ENCODE peak calls at places on chromosome 14, in four cellular contexts. O is HCT116, U is hepatocyte, J is psoas muscle. B is an unnamed sample.

GRCh38 chr14:24360281-24360680 is 7.7 kb upstream of the NFATC4 start:
- DNase-seq in J (no peak), U (no peak), O (no peak), B (no peak)

GRCh38 chr14:59098377-59098776 is 90.1 kb upstream of the DAAM1 start:
- DNase-seq in O (no peak), J (no peak), U (peak; percentile 33), B (peak; percentile 47)

GRCh38 chr14:23562822-23563472 is 4.6 kb downstream of the AP1G2 start:
- DNase-seq in J (no peak), O (no peak), U (peak; percentile 73), B (peak; percentile 67)

GRCh38 chr14:59321184-59321952 is 132.9 kb downstream of the DAAM1 start:
- DNase-seq in U (no peak), J (no peak), O (no peak), B (no peak)

GRCh38 chr14:70808023-70808401 is 1.3 kb downstream of the MAP3K9 start:
- DNase-seq in O (peak; percentile 59), U (peak; percentile 57), J (no peak), B (peak; percentile 72)

GRCh38 chr14:70808402-70809237 is 693 bp downstream of the MAP3K9 start:
- DNase-seq in J (peak; percentile 57), U (peak; percentile 63), O (no peak), B (peak; percentile 46)

GRCh38 chr14:74974364-74975058 is 19.1 kb upstream of the PGF start:
- DNase-seq in J (peak; percentile 88), U (no peak), O (no peak), B (peak; percentile 70)

GRCh38 chr14:93156693-93157369 is 27.9 kb downstream of the MOAP1 start:
- DNase-seq in O (no peak), J (no peak), U (no peak), B (no peak)

GRCh38 chr14:70947739-70948138 is 40.5 kb downstream of the PCNX1 start:
- DNase-seq in U (no peak), J (no peak), O (no peak), B (peak; percentile 28)

GRCh38 chr14:81537193-81537592 is 3.5 kb upstream of the SEL1L start:
- DNase-seq in J (no peak), U (no peak), O (no peak), B (peak; percentile 48)

GRCh38 chr14:57987051-57987450 is 121.2 kb upstream of the SLC35F4 start:
- DNase-seq in O (no peak), J (no peak), U (no peak), B (no peak)

GRCh38 chr14:33210304-33210703 is 271.6 kb downstream of the NPAS3 start:
- DNase-seq in J (no peak), O (no peak), U (peak; percentile 38), B (peak; percentile 31)

GRCh38 chr14:95291859-95292542 is 27.7 kb downstream of the CLMN start:
- DNase-seq in J (peak; percentile 81), U (no peak), O (peak; percentile 21), B (no peak)

GRCh38 chr14:56635041-56635440 is 55.4 kb downstream of the TMEM260 start:
- DNase-seq in J (no peak), O (no peak), U (no peak), B (no peak)

GRCh38 chr14:42222924-42223471 is 616.3 kb downstream of the LRFN5 start:
- DNase-seq in U (peak; percentile 11), J (no peak), O (no peak), B (no peak)

GRCh38 chr14:22448905-22449611 is 140.0 kb downstream of the DAD1 start:
- DNase-seq in U (no peak), J (peak; percentile 61), O (no peak), B (no peak)

GRCh38 chr14:55921516-55921915 is 196.7 kb upstream of the PELI2 start:
- DNase-seq in U (no peak), O (no peak), J (no peak), B (no peak)

GRCh38 chr14:94532462-94532861 is 23.2 kb upstream of the SERPINA12 start:
- DNase-seq in O (no peak), J (no peak), U (no peak), B (no peak)

GRCh38 chr14:72476657-72477499 is 417.0 kb downstream of the DPF3 start:
- DNase-seq in J (no peak), O (peak; percentile 76), U (peak; percentile 20), B (no peak)

GRCh38 chr14:24816011-24816928 is 182.3 kb upstream of the GZMB start:
- DNase-seq in O (no peak), U (peak; percentile 67), J (no peak), B (peak; percentile 44)

GRCh38 chr14:64801046-64801445 is 78.7 kb downstream of the SPTB start:
- DNase-seq in O (no peak), U (no peak), J (no peak), B (no peak)

GRCh38 chr14:102490456-102490855 is 19.1 kb downstream of the ANKRD9 start:
- DNase-seq in J (no peak), U (peak; percentile 3), O (no peak), B (no peak)

GRCh38 chr14:39034481-39035296 is 68.3 kb downstream of the SEC23A start:
- DNase-seq in O (no peak), J (no peak), U (peak; percentile 48), B (no peak)

GRCh38 chr14:49942090-49942489 is 49.2 kb downstream of the ARF6 start:
- DNase-seq in O (no peak), J (no peak), U (no peak), B (no peak)

GRCh38 chr14:50791201-50791600 is 39.8 kb downstream of the NIN start:
- DNase-seq in U (no peak), O (no peak), J (no peak), B (no peak)

GRCh38 chr14:104680806-104681688 is 8.4 kb upstream of the INF2 start:
- DNase-seq in O (no peak), U (peak; percentile 76), J (peak; percentile 62), B (no peak)

GRCh38 chr14:64641760-64642159 is 62.5 kb upstream of the PLEKHG3 start:
- DNase-seq in O (no peak), J (no peak), U (no peak), B (no peak)

GRCh38 chr14:81386379-81386778 is 13.7 kb downstream of the STON2 start:
- DNase-seq in U (no peak), J (no peak), O (no peak), B (no peak)

GRCh38 chr14:61839452-61839851 is 77.2 kb downstream of the SNAPC1 start:
- DNase-seq in U (no peak), J (no peak), O (no peak), B (no peak)

GRCh38 chr14:20247651-20248246 is 8.7 kb downstream of the OR11H4 start:
- DNase-seq in O (peak; percentile 36), J (no peak), U (no peak), B (peak; percentile 34)

GRCh38 chr14:52370406-52370911 is 56.3 kb downstream of the PTGER2 start:
- DNase-seq in U (no peak), J (no peak), O (no peak), B (no peak)

GRCh38 chr14:24219521-24219920 is 3.7 kb upstream of the MDP1 start:
- DNase-seq in U (no peak), O (no peak), J (no peak), B (no peak)

GRCh38 chr14:103416916-103417315 is 31.7 kb downstream of the MARK3 start:
- DNase-seq in U (no peak), O (no peak), J (no peak), B (no peak)

DNA sequence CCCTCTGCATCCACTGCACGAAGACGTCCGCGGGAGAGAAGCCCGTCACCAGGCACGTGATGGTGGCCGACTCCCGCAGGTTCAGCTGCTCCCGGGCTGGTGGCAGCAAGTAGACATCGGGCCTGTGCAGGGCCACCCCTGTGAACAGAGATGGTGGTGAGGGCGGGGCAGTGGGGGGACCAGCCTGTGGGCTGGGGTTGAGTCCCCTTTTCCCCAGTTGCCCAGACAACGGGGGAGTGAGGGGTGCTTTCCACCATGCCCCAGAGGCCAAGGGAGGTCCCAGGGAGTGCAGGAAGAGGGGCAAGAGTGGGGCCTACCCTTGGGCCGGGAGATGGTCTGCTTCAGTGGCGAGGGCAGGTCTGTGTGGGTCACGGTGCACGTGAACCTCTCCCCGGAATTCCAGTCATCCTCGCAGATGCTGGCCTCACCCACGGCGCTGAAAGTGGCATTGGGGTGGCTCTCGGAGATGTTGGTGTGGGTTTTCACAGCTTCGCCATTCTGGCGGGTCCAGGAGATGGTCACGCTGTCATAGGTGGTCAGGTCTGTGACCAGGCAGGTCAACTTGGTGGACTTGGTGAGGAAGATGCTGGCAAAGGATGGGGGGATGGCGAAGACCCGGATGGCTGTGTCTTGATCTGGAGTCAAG is 328.3 kb downstream of the TMEM121 start:
- DNase-seq in U (no peak), O (no peak), J (no peak), B (peak; percentile 19)
- H3K9me3 ChIP-seq in U (no peaks in the 10 kb centered on the region), O (no peaks in the 10 kb centered on the region), J (no peaks in the 10 kb centered on the region), B (no peaks in the 10 kb centered on the region)

GRCh38 chr14:76065519-76065918 is 80.0 kb downstream of the IFT43 start:
- DNase-seq in O (no peak), J (no peak), U (no peak), B (no peak)

DNA sequence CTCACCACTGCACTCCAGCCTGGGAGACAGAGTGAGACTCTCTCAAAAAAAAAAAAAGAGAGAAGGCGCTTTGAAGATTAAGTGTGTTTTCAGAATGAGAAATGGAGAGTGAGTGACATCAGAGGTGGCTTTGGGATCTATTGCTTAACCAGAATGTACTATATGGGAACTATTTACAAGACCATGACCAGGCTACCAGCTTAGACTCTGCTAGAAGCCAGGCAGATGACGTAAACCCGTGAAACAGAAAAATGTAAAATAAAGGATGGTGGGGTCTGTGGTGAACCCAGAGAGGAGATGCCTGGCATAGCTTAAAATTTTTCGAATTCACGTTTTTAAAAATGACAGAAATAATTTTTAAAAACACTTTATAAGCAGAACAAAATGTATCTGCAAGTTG is 82.0 kb downstream of the IFT43 start:
- DNase-seq in J (no peak), O (no peak), U (no peak), B (no peak)
- TF ChIP-seq CTCF in J (no peak), O (no peak), U (no peak), B (no peak)

GRCh38 chr14:105838107-105838506 is 311.7 kb downstream of the TMEM121 start:
- DNase-seq in J (no peak), U (no peak), O (no peak), B (no peak)
- H3K9me3 ChIP-seq in J (no peaks in the 10 kb centered on the region), U (no peaks in the 10 kb centered on the region), O (no peaks in the 10 kb centered on the region), B (no peaks in the 10 kb centered on the region)

GRCh38 chr14:68959035-68959434 is 20.1 kb downstream of the ACTN1 start:
- DNase-seq in U (no peak), J (no peak), O (no peak), B (no peak)
- TF ChIP-seq CTCF in U (no peak), J (no peak), O (no peak), B (no peak)

DNA sequence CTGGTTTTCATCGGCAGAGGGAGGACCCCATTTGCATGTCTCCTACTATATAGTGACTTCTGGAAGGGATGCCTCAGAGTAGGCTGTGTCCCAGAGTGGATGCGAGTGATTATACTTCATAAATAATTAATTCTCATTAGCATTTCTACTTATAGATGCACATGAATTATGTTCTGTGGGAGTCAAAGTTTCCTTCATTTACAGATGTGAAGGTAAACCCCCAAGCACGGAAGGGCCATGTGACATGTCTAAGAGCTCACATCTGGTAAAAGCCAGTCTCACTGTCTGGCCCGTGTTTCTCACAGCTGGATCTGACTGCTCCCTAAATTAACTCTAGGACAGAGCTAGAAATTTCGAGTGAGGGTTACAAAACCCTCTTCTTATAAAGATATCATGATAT is 685.1 kb downstream of the TMEM121 start:
- DNase-seq in O (no peak), J (no peak), U (no peak), B (no peak)
- H3K9me3 ChIP-seq in O (peaks cover 3% of the 10 kb centered on the region), J (no peaks in the 10 kb centered on the region), U (no peaks in the 10 kb centered on the region), B (peaks cover 6% of the 10 kb centered on the region)